ENCODE peak calls at places on chromosomes 6 and 20, in five cellular contexts. L, W, S, E and O are unnamed samples.

GRCh38 chr6:21856096-21856825 is 262.7 kb downstream of the SOX4 start:
- DNase-seq in L (no peak), W (peak), S (no peak), E (no peak), O (peak)

GRCh38 chr6:109458774-109459531 is 3.4 kb upstream of the MICAL1 start:
- DNase-seq in L (no peak), W (no peak), S (no peak), E (no peak), O (peak)

GRCh38 chr6:20483902-20484497 is 50.3 kb upstream of the CDKAL1 start:
- DNase-seq in L (no peak), W (no peak), S (no peak), E (no peak), O (no peak)

GRCh38 chr6:159819932-159820640 is 20.0 kb downstream of the PNLDC1 start:
- DNase-seq in L (no peak), W (no peak), S (no peak), E (no peak), O (no peak)

GRCh38 chr6:506508-506907 is 115.0 kb downstream of the IRF4 start:
- DNase-seq in L (no peak), W (no peak), S (no peak), E (no peak), O (no peak)

GRCh38 chr6:34484391-34484790 is 18.5 kb downstream of the PACSIN1 start:
- DNase-seq in L (no peak), W (no peak), S (no peak), E (no peak), O (no peak)

GRCh38 chr20:31661625-31662371 is 24.1 kb downstream of the COX4I2 start:
- DNase-seq in L (peak), W (peak), S (peak), E (peak), O (peak)

GRCh38 chr20:45994761-45995160 is 13.9 kb upstream of the MMP9 start:
- DNase-seq in L (no peak), W (no peak), S (no peak), E (no peak), O (no peak)

GRCh38 chr6:43159599-43159998 is 11.5 kb upstream of the SRF start:
- DNase-seq in L (no peak), W (no peak), S (no peak), E (no peak), O (no peak)

GRCh38 chr6:17473554-17473953 is 80.2 kb downstream of the CAP2 start:
- DNase-seq in L (no peak), W (no peak), S (no peak), E (no peak), O (no peak)